ENCODE peak calls at places on chromosomes 12 and 14, in four cellular contexts. G is upper lobe of right lung, A is lower leg skin, T is esophagus squamous epithelium. F is an unnamed sample.
A peak's percentile ranks its signal among the peaks of the same experiment; 100 is the strongest.

GRCh38 chr12:84913151-84913550 is 552 bp upstream of the SLC6A15 start:
- DNase-seq in G (no peak), A (peak; percentile 81), T (no peak), F (peak; percentile 62)

GRCh38 chr12:65891987-65892481 is 67.8 kb downstream of the HMGA2 start:
- DNase-seq in G (peak; percentile 66), A (peak; percentile 95), T (no peak), F (peak; percentile 98)

GRCh38 chr12:59383426-59383822 is 212.4 kb upstream of the SLC16A7 start:
- DNase-seq in G (no peak), A (no peak), T (no peak), F (peak; percentile 59)

GRCh38 chr12:131736807-131737484 is 26.1 kb downstream of the SFSWAP start:
- DNase-seq in G (peak; percentile 81), A (no peak), T (no peak), F (peak; percentile 71)

GRCh38 chr12:49253033-49253623 is 11.8 kb upstream of the TUBA1C start:
- DNase-seq in G (no peak), A (no peak), T (no peak), F (no peak)

GRCh38 chr12:91813701-91814100 is 331.9 kb downstream of the BTG1 start:
- DNase-seq in G (no peak), A (no peak), T (no peak), F (no peak)

GRCh38 chr14:63130531-63130930 is 73.7 kb upstream of the RHOJ start:
- DNase-seq in G (no peak), A (no peak), T (no peak), F (no peak)

GRCh38 chr12:69479675-69480074 is 9.5 kb downstream of the FRS2 start:
- DNase-seq in G (no peak), A (no peak), T (no peak), F (no peak)

GRCh38 chr14:42994001-42994736 is 1387.5 kb downstream of the LRFN5 start:
- DNase-seq in G (no peak), A (no peak), T (no peak), F (peak; percentile 47)

GRCh38 chr12:100826323-100826722 is 31.7 kb downstream of the ANO4 start:
- DNase-seq in G (peak; percentile 64), A (no peak), T (no peak), F (peak; percentile 65)

GRCh38 chr14:103126088-103126872 is 3.0 kb downstream of the TNFAIP2 start:
- DNase-seq in G (no peak), A (no peak), T (no peak), F (no peak)

GRCh38 chr12:8045952-8046944 is 13.7 kb downstream of the FOXJ2 start:
- DNase-seq in G (peak; percentile 86), A (peak; percentile 96), T (no peak), F (peak; percentile 91)

GRCh38 chr12:25463521-25463920 is 89.6 kb downstream of the LMNTD1 start:
- DNase-seq in G (no peak), A (no peak), T (no peak), F (no peak)

GRCh38 chr12:29149691-29150382 is 759 bp downstream of the FAR2 start:
- DNase-seq in G (no peak), A (peak; percentile 88), T (no peak), F (no peak)
- TF ChIP-seq CTCF in G (no peak), A (no peak), T (no peak), F (no peak)

DNA sequence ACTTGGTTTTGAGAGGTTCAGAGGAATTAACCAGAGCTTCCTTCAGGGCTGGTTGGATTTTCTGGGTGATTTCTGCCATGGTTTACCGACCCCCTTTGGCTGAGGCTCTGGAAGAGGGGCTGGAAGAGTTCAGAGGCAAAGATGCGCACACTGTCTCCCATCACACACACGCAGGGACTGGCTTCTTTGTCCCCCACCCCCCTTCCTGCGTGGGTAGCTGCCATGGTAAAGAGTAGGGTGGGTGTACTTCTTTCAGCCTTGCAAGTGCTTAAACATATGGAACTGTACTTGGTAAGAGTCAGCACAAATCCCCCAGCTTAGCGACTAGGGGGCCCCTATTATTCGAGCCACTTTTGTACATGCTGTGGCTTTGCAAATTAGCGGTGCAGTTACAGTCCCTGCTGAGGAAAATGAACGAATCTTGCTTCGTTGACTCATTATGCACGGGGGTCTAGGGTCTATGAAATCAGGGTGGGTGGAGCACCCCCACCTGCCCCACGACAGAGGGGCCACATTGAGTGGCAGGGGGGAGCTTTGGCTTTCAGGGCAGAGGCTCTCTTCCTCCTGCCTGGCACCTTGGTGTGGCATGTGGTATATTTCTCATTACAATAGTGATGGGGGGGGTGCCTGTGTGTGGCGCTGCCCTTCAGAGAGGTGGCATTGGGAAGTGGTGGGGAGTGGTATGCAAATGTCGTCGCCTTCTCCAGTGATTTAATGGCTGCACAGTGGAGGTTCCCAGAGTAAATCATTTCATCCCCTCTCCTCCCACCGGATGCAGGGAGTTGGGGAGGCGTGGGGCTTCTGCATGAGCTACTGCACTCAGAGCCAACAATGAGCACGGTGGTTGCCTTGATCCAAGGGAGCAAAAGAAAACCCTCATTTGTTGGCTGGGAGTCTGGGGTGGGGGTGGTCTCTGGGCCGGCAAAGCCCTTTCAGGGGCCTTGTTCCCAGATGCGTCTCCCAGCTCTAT is 124.0 kb downstream of the AACS start:
- DNase-seq in G (no peak), A (no peak), T (no peak), F (no peak)
- H3K4me3 ChIP-seq in G (no peak overlapping the region), A (no peak overlapping the region), T (no peak overlapping the region), F (no peak overlapping the region)

DNA sequence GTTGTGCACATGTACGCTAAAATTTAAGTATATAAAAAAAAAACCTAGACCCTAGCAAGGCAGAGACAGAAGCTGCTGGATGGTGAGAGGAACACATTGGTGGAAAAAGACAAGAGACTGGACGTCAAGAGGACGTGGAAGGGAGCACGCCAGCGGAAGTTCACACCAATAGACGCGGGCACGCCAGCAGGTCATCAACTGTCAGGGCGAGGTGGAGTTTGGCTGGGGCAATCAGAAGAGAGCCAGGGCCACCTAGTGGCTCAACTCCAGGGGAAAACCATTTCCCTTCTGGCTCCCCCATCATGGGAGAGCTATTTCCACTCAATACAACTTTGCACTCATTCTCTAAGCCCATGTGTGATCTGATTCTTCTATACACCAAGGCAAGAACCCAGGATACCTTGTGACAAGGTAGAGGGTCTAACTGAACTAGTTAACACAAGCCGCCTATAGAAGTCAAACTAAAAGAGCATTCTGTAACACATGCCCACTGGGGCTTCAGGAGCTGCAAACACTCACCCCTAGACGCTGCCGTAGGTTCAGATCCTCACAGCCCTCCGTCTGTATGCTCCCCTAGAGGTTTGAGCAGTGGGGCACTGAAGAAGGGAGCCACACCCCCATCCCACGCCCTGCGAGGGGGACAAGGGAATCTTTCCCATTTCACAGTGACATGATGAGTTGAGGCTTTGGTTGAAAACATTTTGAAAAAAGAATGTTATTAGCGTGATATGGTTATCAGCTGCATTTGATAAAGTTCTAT is 702.7 kb downstream of the TMTC2 start:
- DNase-seq in G (peak; percentile 60), A (no peak), T (no peak), F (no peak)
- TF ChIP-seq CTCF in G (no peak), A (no peak), T (no peak), F (peak; percentile 28)

GRCh38 chr12:113002676-113003075 is 24.4 kb downstream of the OAS2 start:
- DNase-seq in G (no peak), A (no peak), T (no peak), F (no peak)
- H3K4me3 ChIP-seq in G (no peak overlapping the region), A (no peak overlapping the region), T (no peak overlapping the region), F (no peak overlapping the region)

GRCh38 chr12:93895096-93895460 is 217.9 kb downstream of the CRADD start:
- DNase-seq in G (no peak), A (no peak), T (no peak), F (peak; percentile 64)
- TF ChIP-seq CTCF in G (no peak), A (no peak), T (no peak), F (peak; percentile 40)

DNA sequence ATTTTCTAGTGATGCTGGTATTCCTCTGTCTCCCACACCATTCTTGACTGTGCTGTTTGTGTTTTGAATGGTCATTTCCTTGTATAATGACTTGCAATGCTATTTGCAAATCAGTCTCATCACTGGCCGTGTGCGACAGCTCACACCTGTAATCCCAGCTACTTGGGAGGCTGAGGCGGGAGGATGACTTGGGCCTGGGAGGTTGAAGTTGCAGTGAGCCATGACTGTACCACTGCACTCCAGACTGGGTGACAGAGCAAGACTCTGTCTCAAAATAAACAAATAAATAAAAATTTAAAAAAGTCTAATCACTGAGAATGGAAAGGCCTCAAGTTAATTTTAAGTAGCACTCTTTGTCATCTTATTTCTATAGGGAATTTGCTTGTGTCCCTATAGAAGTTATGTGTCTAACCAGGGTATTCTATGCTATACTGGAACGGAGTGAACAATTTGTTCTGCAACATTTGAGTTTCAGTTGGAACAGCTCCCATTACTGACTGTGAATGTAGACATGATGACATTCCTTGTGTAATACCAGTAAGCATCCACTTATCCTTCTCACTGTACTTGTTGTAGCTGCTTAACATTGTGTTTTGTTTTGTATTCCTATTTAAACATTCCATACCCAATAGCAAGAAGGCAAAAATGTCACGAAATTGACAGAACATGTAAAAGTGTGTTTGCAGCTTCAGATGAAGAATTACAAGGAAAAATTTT is 126.3 kb downstream of the MGST1 start:
- DNase-seq in G (no peak), A (no peak), T (no peak), F (peak; percentile 61)
- H3K4me3 ChIP-seq in G (no peak overlapping the region), A (no peak overlapping the region), T (no peak overlapping the region), F (no peak overlapping the region)

DNA sequence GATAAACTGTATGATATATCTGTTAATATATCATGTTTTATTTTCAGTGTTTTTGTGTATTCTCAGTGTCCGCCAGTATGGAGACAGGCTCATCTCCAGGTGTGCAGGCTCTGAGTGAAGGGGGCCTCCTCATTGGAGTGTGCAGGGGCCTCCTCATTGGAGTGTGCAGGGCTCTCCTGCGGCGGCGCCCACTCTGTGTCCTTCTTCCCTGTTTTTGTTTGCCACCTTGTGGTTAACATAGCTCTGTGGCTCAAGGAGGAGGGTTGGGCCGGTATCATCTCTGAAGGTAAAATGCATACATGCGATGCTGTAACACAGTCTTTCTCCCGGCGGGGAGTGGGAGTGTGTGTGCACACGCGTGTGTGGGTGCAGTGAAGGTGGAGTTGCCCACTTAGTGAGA is 429.5 kb downstream of the ZFP36L1 start:
- DNase-seq in G (no peak), A (no peak), T (no peak), F (peak; percentile 25)
- TF ChIP-seq CTCF in G (no peak), A (no peak), T (no peak), F (peak; percentile 32)

GRCh38 chr14:96095581-96096476 is 56.7 kb downstream of the C14orf132 start:
- DNase-seq in G (no peak), A (peak; percentile 87), T (no peak), F (peak; percentile 91)
- H3K4me3 ChIP-seq in G (no peak overlapping the region), A (no peak overlapping the region), T (no peak overlapping the region), F (no peak overlapping the region)